ENCODE peak calls at places on chromosomes 7 and 10, in ten cellular contexts. O is ELF-1; J is naive thymus-derived CD8-positive, alpha-beta T cell; C is activated CD4-positive, alpha-beta T cell treated with anti-CD3 and anti-CD28 coated beads, Interleukin-2, amount 50 U/mL, for 24 hours; S is memory B cell; A is stimulated activated CD4-positive, alpha-beta T cell treated with anti-CD3 and anti-CD28 coated beads, Interleukin-1b, Interleukin-23, amount 100 ng/mL, for 1 hour; K is activated CD4-positive, CD25-positive, alpha-beta regulatory T cell; P is NT2/D1; M is cerebellar nuclear complex; X is H1. V is an unnamed sample.

GRCh38 chr7:142808802-142809583 is 38.2 kb downstream of the PRSS2 start:
- DNase-seq in O (no peak), J (peak; percentile 99), C (peak; percentile 95), S (peak; percentile 73), A (peak; percentile 84), K (peak; percentile 85), P (no peak), M (no peak), X (no peak), V (peak; percentile 37)

GRCh38 chr7:141649137-141649864 is 52.7 kb downstream of the DENND11 start:
- DNase-seq in O (no peak), J (no peak), C (no peak), S (peak; percentile 40), A (no peak), K (no peak), P (no peak), M (no peak), X (no peak), V (no peak)

GRCh38 chr7:32255036-32255435 is 184.8 kb upstream of the PDE1C start:
- DNase-seq in O (no peak), J (no peak), C (no peak), S (no peak), A (no peak), K (no peak), P (peak; percentile 2), M (no peak), X (no peak), V (peak; percentile 55)

GRCh38 chr7:133797818-133798485 is 329.2 kb upstream of the LRGUK start:
- DNase-seq in O (no peak), J (no peak), C (no peak), S (no peak), A (no peak), K (no peak), P (no peak), M (no peak), X (no peak), V (no peak)

GRCh38 chr10:132807621-132808049 is 21.7 kb upstream of the NKX6-2 start:
- DNase-seq in O (no peak), J (no peak), C (no peak), S (no peak), A (no peak), K (no peak), P (no peak), M (no peak), X (no peak), V (no peak)

GRCh38 chr7:45580053-45580872 is 6.1 kb downstream of the ADCY1 start:
- DNase-seq in O (no peak), J (no peak), C (no peak), S (no peak), A (no peak), K (no peak), P (no peak), M (no peak), X (peak; percentile 69), V (peak; percentile 54)

GRCh38 chr7:64887756-64888508 is 15.1 kb upstream of the ZNF273 start:
- DNase-seq in O (peak; percentile 69), J (peak; percentile 49), C (no peak), S (peak; percentile 39), A (no peak), K (no peak), P (peak; percentile 71), M (no peak), X (peak; percentile 87), V (peak; percentile 53)

GRCh38 chr7:14836571-14837189 is 65.9 kb downstream of the DGKB start:
- DNase-seq in O (peak; percentile 71), J (no peak), C (no peak), S (no peak), A (no peak), K (no peak), P (peak; percentile 72), M (no peak), X (peak; percentile 53), V (peak; percentile 57)

GRCh38 chr7:90824386-90825307 is 228.5 kb downstream of the CDK14 start:
- DNase-seq in O (no peak), J (no peak), C (no peak), S (no peak), A (no peak), K (no peak), P (no peak), M (no peak), X (no peak), V (no peak)

V was measured in left ventricle myocardium superior.